ENCODE peak calls at places on chromosomes 11 and 22, in four cellular contexts. One of them, this sample, is unnamed.

GRCh38 chr11:113153847-113154246 is 160.5 kb upstream of the TTC12 start:
- DNase-seq in lower lobe of right lung: no peak
- DNase-seq in left ventricle myocardium inferior: no peak
- DNase-seq in keratinocyte: no peak
- DNase-seq in this sample: no peak

GRCh38 chr11:65119670-65119995 is 2.1 kb upstream of the ZNHIT2 start:
- DNase-seq in lower lobe of right lung: no peak
- DNase-seq in left ventricle myocardium inferior: no peak
- DNase-seq in keratinocyte: no peak
- DNase-seq in this sample: no peak

GRCh38 chr22:31020334-31020733 is 51.3 kb downstream of the TUG1 start:
- DNase-seq in lower lobe of right lung: no peak
- DNase-seq in left ventricle myocardium inferior: no peak
- DNase-seq in keratinocyte: no peak
- DNase-seq in this sample: no peak

GRCh38 chr11:126862664-126863247 is 137.8 kb downstream of the KIRREL3 start:
- DNase-seq in lower lobe of right lung: no peak
- DNase-seq in left ventricle myocardium inferior: no peak
- DNase-seq in keratinocyte: no peak
- DNase-seq in this sample: no peak

GRCh38 chr11:125410091-125410490 is 86.0 kb downstream of the FEZ1 start:
- DNase-seq in lower lobe of right lung: no peak
- DNase-seq in left ventricle myocardium inferior: no peak
- DNase-seq in keratinocyte: peak
- DNase-seq in this sample: no peak

GRCh38 chr11:76159983-76160661 is 46.2 kb downstream of the WNT11 start:
- DNase-seq in lower lobe of right lung: peak
- DNase-seq in left ventricle myocardium inferior: no peak
- DNase-seq in keratinocyte: no peak
- DNase-seq in this sample: peak

GRCh38 chr11:1336836-1337646 is 27.6 kb upstream of the TOLLIP start:
- DNase-seq in lower lobe of right lung: peak
- DNase-seq in left ventricle myocardium inferior: peak
- DNase-seq in keratinocyte: no peak
- DNase-seq in this sample: no peak

GRCh38 chr11:66810576-66811185 is 32.6 kb upstream of the RCE1 start:
- DNase-seq in lower lobe of right lung: no peak
- DNase-seq in left ventricle myocardium inferior: no peak
- DNase-seq in keratinocyte: no peak
- DNase-seq in this sample: no peak

GRCh38 chr22:40512426-40513136 is 123.9 kb downstream of the MRTFA start:
- DNase-seq in lower lobe of right lung: no peak
- DNase-seq in left ventricle myocardium inferior: no peak
- DNase-seq in keratinocyte: peak
- DNase-seq in this sample: no peak

GRCh38 chr11:13008625-13009475 is at the start of gene RASSF10:
- DNase-seq in lower lobe of right lung: peak
- DNase-seq in left ventricle myocardium inferior: peak
- DNase-seq in keratinocyte: no peak
- DNase-seq in this sample: no peak

GRCh38 chr22:46085831-46086576 is 64.3 kb upstream of the PPARA start:
- DNase-seq in lower lobe of right lung: peak
- DNase-seq in left ventricle myocardium inferior: peak
- DNase-seq in keratinocyte: no peak
- DNase-seq in this sample: peak

GRCh38 chr11:121595717-121596156 is 143.0 kb upstream of the SORL1-AS1 start:
- DNase-seq in lower lobe of right lung: peak
- DNase-seq in left ventricle myocardium inferior: no peak
- DNase-seq in keratinocyte: peak
- DNase-seq in this sample: no peak

GRCh38 chr11:29184939-29185890 is 831.6 kb downstream of the KCNA4 start:
- DNase-seq in lower lobe of right lung: no peak
- DNase-seq in left ventricle myocardium inferior: no peak
- DNase-seq in keratinocyte: no peak
- DNase-seq in this sample: no peak

GRCh38 chr22:23268877-23269276 is 88.6 kb downstream of the BCR start:
- DNase-seq in lower lobe of right lung: no peak
- DNase-seq in left ventricle myocardium inferior: no peak
- DNase-seq in keratinocyte: no peak
- DNase-seq in this sample: no peak

GRCh38 chr11:1754376-1755150 is 4.2 kb upstream of the IFITM10 start:
- DNase-seq in lower lobe of right lung: peak
- DNase-seq in left ventricle myocardium inferior: no peak
- DNase-seq in keratinocyte: no peak
- DNase-seq in this sample: peak

GRCh38 chr22:25663654-25664053 is 78.3 kb upstream of the MYO18B start:
- DNase-seq in lower lobe of right lung: no peak
- DNase-seq in left ventricle myocardium inferior: no peak
- DNase-seq in keratinocyte: no peak
- DNase-seq in this sample: no peak

GRCh38 chr11:101428918-101429317 is 154.9 kb downstream of the TRPC6 start:
- DNase-seq in lower lobe of right lung: no peak
- DNase-seq in left ventricle myocardium inferior: no peak
- DNase-seq in keratinocyte: no peak
- DNase-seq in this sample: no peak

GRCh38 chr11:27012254-27012921 is 18.5 kb downstream of the FIBIN start:
- DNase-seq in lower lobe of right lung: no peak
- DNase-seq in left ventricle myocardium inferior: no peak
- DNase-seq in keratinocyte: no peak
- DNase-seq in this sample: no peak

GRCh38 chr11:66818231-66818955 is 24.8 kb upstream of the RCE1 start:
- DNase-seq in lower lobe of right lung: no peak
- DNase-seq in left ventricle myocardium inferior: no peak
- DNase-seq in keratinocyte: no peak
- DNase-seq in this sample: no peak

GRCh38 chr22:45064313-45065268 is 54.8 kb upstream of the PHF21B start:
- DNase-seq in lower lobe of right lung: no peak
- DNase-seq in left ventricle myocardium inferior: no peak
- DNase-seq in keratinocyte: no peak
- DNase-seq in this sample: no peak

GRCh38 chr11:123654566-123655081 is at the start of gene SCN3B:
- DNase-seq in lower lobe of right lung: peak
- DNase-seq in left ventricle myocardium inferior: peak
- DNase-seq in keratinocyte: peak
- DNase-seq in this sample: no peak

GRCh38 chr22:35921777-35922176 is 106.8 kb downstream of the RBFOX2 start:
- DNase-seq in lower lobe of right lung: no peak
- DNase-seq in left ventricle myocardium inferior: no peak
- DNase-seq in keratinocyte: peak
- DNase-seq in this sample: no peak

GRCh38 chr11:109708184-109708583 is 286.2 kb downstream of the C11orf87 start:
- DNase-seq in lower lobe of right lung: no peak
- DNase-seq in left ventricle myocardium inferior: no peak
- DNase-seq in keratinocyte: no peak
- DNase-seq in this sample: no peak

GRCh38 chr11:127219704-127220103 is 219.1 kb upstream of the KIRREL3 start:
- DNase-seq in lower lobe of right lung: no peak
- DNase-seq in left ventricle myocardium inferior: no peak
- DNase-seq in keratinocyte: no peak
- DNase-seq in this sample: no peak

GRCh38 chr11:128825050-128825806 is 41.9 kb downstream of the KCNJ1 start:
- DNase-seq in lower lobe of right lung: no peak
- DNase-seq in left ventricle myocardium inferior: no peak
- DNase-seq in keratinocyte: no peak
- DNase-seq in this sample: no peak

GRCh38 chr11:122655527-122656072 is at the start of gene UBASH3B:
- DNase-seq in lower lobe of right lung: peak
- DNase-seq in left ventricle myocardium inferior: peak
- DNase-seq in keratinocyte: peak
- DNase-seq in this sample: no peak

GRCh38 chr11:16337421-16338213 is 18.7 kb downstream of the SOX6 start:
- DNase-seq in lower lobe of right lung: no peak
- DNase-seq in left ventricle myocardium inferior: no peak
- DNase-seq in keratinocyte: no peak
- DNase-seq in this sample: no peak

GRCh38 chr11:120125005-120125404 is 12.9 kb downstream of the TRIM29 start:
- DNase-seq in lower lobe of right lung: peak
- DNase-seq in left ventricle myocardium inferior: no peak
- DNase-seq in keratinocyte: no peak
- DNase-seq in this sample: no peak

GRCh38 chr22:34068011-34068410 is 147.7 kb upstream of the LARGE1 start:
- DNase-seq in lower lobe of right lung: no peak
- DNase-seq in left ventricle myocardium inferior: no peak
- DNase-seq in keratinocyte: no peak
- DNase-seq in this sample: no peak

GRCh38 chr11:35178067-35178805 is 39.3 kb downstream of the CD44 start:
- DNase-seq in lower lobe of right lung: no peak
- DNase-seq in left ventricle myocardium inferior: no peak
- DNase-seq in keratinocyte: no peak
- DNase-seq in this sample: no peak

GRCh38 chr11:36177837-36178236 is 111.4 kb downstream of the COMMD9 start:
- DNase-seq in lower lobe of right lung: no peak
- DNase-seq in left ventricle myocardium inferior: no peak
- DNase-seq in keratinocyte: no peak
- DNase-seq in this sample: no peak

GRCh38 chr22:49738006-49738405 is 89.7 kb downstream of the BRD1 start:
- DNase-seq in lower lobe of right lung: no peak
- DNase-seq in left ventricle myocardium inferior: no peak
- DNase-seq in keratinocyte: no peak
- DNase-seq in this sample: peak

GRCh38 chr11:134199531-134199930 is 24.2 kb downstream of the NCAPD3 start:
- DNase-seq in lower lobe of right lung: no peak
- DNase-seq in left ventricle myocardium inferior: no peak
- DNase-seq in keratinocyte: no peak
- DNase-seq in this sample: no peak

DNA sequence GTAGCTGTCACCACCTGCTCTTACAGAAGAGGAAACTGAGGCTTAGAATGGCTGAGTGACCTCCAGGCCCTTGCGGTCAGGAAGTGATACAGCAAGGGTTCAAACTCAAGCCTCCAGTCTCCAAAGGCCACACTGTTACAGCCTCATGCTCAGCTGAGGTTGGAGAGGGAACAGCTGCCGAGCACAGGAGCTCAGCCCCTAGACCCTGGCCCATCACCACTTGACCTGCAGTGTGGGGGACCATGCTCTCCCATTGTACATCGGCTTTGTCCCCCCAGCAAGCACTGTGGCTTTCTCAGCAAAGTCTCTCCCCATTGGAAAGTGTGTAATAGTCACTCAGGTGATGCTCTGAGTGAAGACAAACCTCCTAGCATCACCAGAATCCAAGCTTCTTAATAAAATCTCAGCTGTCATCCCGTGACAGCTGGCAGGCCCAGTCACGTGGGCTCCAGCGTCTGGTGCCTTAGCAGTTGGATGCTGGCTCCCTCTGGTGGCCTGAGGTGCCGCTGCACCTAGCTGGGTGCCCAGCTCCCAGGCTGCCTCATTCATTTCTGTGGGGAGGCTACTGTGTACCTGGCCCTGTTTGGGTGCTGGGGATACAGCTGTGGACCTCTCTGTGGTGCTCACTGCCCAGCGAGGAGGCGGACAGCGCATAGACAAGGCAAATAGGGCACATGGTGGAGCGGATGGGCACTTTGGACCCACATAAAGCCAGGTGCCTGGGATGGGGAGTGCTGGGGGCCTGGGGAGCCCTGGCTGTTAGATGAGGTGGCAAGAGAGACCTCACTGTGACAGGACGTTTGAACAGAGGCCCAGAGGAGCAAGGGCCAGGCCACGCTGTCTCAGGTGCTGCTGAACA is 19.1 kb upstream of the MYRF start:
- DNase-seq in lower lobe of right lung: peak
- DNase-seq in left ventricle myocardium inferior: peak
- DNase-seq in keratinocyte: no peak
- DNase-seq in this sample: no peak
- TF ChIP-seq CTCF in lower lobe of right lung: peak
- TF ChIP-seq CTCF in left ventricle myocardium inferior: peak
- TF ChIP-seq CTCF in keratinocyte: peak
- TF ChIP-seq CTCF in this sample: peak

GRCh38 chr22:17331690-17332089 is 37.6 kb upstream of the CECR2 start:
- DNase-seq in lower lobe of right lung: no peak
- DNase-seq in left ventricle myocardium inferior: no peak
- DNase-seq in keratinocyte: no peak
- DNase-seq in this sample: no peak

GRCh38 chr22:17334983-17335382 is 34.3 kb upstream of the CECR2 start:
- DNase-seq in lower lobe of right lung: no peak
- DNase-seq in left ventricle myocardium inferior: no peak
- DNase-seq in keratinocyte: no peak
- DNase-seq in this sample: peak

GRCh38 chr22:17336061-17336460 is 33.2 kb upstream of the CECR2 start:
- DNase-seq in lower lobe of right lung: no peak
- DNase-seq in left ventricle myocardium inferior: no peak
- DNase-seq in keratinocyte: no peak
- DNase-seq in this sample: no peak

GRCh38 chr22:17334054-17334453 is 35.2 kb upstream of the CECR2 start:
- DNase-seq in lower lobe of right lung: no peak
- DNase-seq in left ventricle myocardium inferior: no peak
- DNase-seq in keratinocyte: no peak
- DNase-seq in this sample: peak

DNA sequence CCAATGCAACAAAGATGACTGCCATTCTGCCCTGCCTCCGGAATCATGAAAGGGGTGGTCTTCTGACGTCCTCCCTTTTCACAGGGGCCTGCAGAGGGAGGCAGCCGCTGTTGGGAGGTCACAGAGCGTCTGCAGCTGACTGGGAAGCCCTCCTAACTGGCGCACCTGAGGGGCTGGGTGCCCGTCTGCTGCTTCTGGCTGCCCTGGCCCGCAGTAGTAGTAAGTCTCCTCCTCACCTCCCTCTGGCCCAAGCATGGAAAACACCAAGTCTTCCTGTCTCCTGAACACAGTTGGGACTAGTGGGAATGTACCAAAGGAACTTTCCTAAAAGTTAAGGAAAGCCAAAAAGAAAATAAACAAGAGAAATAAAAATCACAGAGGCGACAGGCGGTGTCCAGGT is 37.2 kb upstream of the CECR2 start:
- DNase-seq in lower lobe of right lung: no peak
- DNase-seq in left ventricle myocardium inferior: no peak
- DNase-seq in keratinocyte: no peak
- DNase-seq in this sample: peak
- TF ChIP-seq CTCF in lower lobe of right lung: no peak
- TF ChIP-seq CTCF in left ventricle myocardium inferior: no peak
- TF ChIP-seq CTCF in keratinocyte: no peak
- TF ChIP-seq CTCF in this sample: no peak

GRCh38 chr22:43827336-43827735 is 15.2 kb upstream of the EFCAB6 start:
- DNase-seq in lower lobe of right lung: no peak
- DNase-seq in left ventricle myocardium inferior: no peak
- DNase-seq in keratinocyte: no peak
- DNase-seq in this sample: no peak

GRCh38 chr22:43829448-43829821 is 17.3 kb upstream of the EFCAB6 start:
- DNase-seq in lower lobe of right lung: peak
- DNase-seq in left ventricle myocardium inferior: peak
- DNase-seq in keratinocyte: no peak
- DNase-seq in this sample: no peak

GRCh38 chr22:43828711-43829447 is 16.8 kb upstream of the EFCAB6 start:
- DNase-seq in lower lobe of right lung: peak
- DNase-seq in left ventricle myocardium inferior: peak
- DNase-seq in keratinocyte: no peak
- DNase-seq in this sample: no peak

GRCh38 chr22:43826142-43827093 is 14.3 kb upstream of the EFCAB6 start:
- DNase-seq in lower lobe of right lung: no peak
- DNase-seq in left ventricle myocardium inferior: no peak
- DNase-seq in keratinocyte: no peak
- DNase-seq in this sample: peak

GRCh38 chr22:43827926-43828710 is 16.0 kb upstream of the EFCAB6 start:
- DNase-seq in lower lobe of right lung: no peak
- DNase-seq in left ventricle myocardium inferior: no peak
- DNase-seq in keratinocyte: no peak
- DNase-seq in this sample: no peak
- TF ChIP-seq CTCF in lower lobe of right lung: no peak
- TF ChIP-seq CTCF in left ventricle myocardium inferior: no peak
- TF ChIP-seq CTCF in keratinocyte: no peak
- TF ChIP-seq CTCF in this sample: no peak

GRCh38 chr11:131889760-131890620 is 519.6 kb downstream of the NTM start:
- DNase-seq in lower lobe of right lung: no peak
- DNase-seq in left ventricle myocardium inferior: no peak
- DNase-seq in keratinocyte: no peak
- DNase-seq in this sample: no peak
- TF ChIP-seq CTCF in lower lobe of right lung: no peak
- TF ChIP-seq CTCF in left ventricle myocardium inferior: no peak
- TF ChIP-seq CTCF in keratinocyte: no peak
- TF ChIP-seq CTCF in this sample: peak